ENCODE peak calls at places on chromosomes 13 and 19, in ten cellular contexts. V is memory B cell, B is thoracic aorta, H is iris pigment epithelial cell, O is GM04504, C is OCI-LY7, I is naive B cell, X is H9, R is left ventricle myocardium inferior, S is retinal pigment epithelial cell. F is an unnamed sample.

GRCh38 chr19:38070573-38070972 is 153.4 kb downstream of the DPF1 start:
- DNase-seq in V (no peak), B (no peak), H (peak), O (peak), C (no peak), I (no peak), X (no peak), R (no peak), S (no peak), F (peak)

GRCh38 chr13:38636106-38636505 is 50.8 kb upstream of the FREM2 start:
- DNase-seq in V (no peak), B (no peak), H (no peak), O (no peak), C (no peak), I (no peak), X (no peak), R (no peak), S (no peak), F (no peak)

GRCh38 chr13:34357435-34358232 is 539.7 kb downstream of the RFC3 start:
- DNase-seq in V (no peak), B (no peak), H (peak), O (peak), C (no peak), I (no peak), X (peak), R (no peak), S (peak), F (peak)

GRCh38 chr19:15180451-15181390 is 20.1 kb downstream of the NOTCH3 start:
- DNase-seq in V (no peak), B (no peak), H (no peak), O (no peak), C (peak), I (no peak), X (peak), R (peak), S (no peak), F (no peak)

GRCh38 chr13:36919833-36920611 is at the start of gene SMAD9:
- DNase-seq in V (no peak), B (peak), H (peak), O (peak), C (peak), I (no peak), X (peak), R (peak), S (peak), F (peak)

GRCh38 chr19:39409207-39409885 is 2.7 kb downstream of the ZFP36 start:
- DNase-seq in V (peak), B (peak), H (peak), O (no peak), C (peak), I (peak), X (peak), R (peak), S (no peak), F (no peak)

GRCh38 chr13:89784161-89784809 is 1563.2 kb upstream of the MIR17HG start:
- DNase-seq in V (no peak), B (no peak), H (no peak), O (no peak), C (no peak), I (no peak), X (no peak), R (no peak), S (no peak), F (no peak)

GRCh38 chr13:110062077-110062776 is 244.7 kb downstream of the COL4A1 start:
- DNase-seq in V (no peak), B (no peak), H (no peak), O (no peak), C (no peak), I (no peak), X (no peak), R (peak), S (no peak), F (peak)

GRCh38 chr13:46552302-46552680 is 679 bp upstream of the LRCH1 start:
- DNase-seq in V (no peak), B (no peak), H (no peak), O (no peak), C (no peak), I (no peak), X (no peak), R (no peak), S (no peak), F (no peak)

GRCh38 chr13:101398920-101399319 is 17.4 kb downstream of the NALCN start:
- DNase-seq in V (no peak), B (no peak), H (peak), O (no peak), C (no peak), I (no peak), X (no peak), R (no peak), S (no peak), F (peak)

GRCh38 chr19:4099054-4099764 is 24.7 kb downstream of the MAP2K2 start:
- DNase-seq in V (no peak), B (no peak), H (no peak), O (no peak), C (no peak), I (no peak), X (no peak), R (no peak), S (no peak), F (no peak)

GRCh38 chr13:113273856-113274590 is 23.0 kb upstream of the LAMP1 start:
- DNase-seq in V (no peak), B (no peak), H (peak), O (no peak), C (no peak), I (no peak), X (no peak), R (no peak), S (peak), F (peak)

GRCh38 chr13:20940083-20940482 is 37.5 kb upstream of the XPO4 start:
- DNase-seq in V (no peak), B (no peak), H (peak), O (peak), C (no peak), I (no peak), X (no peak), R (no peak), S (no peak), F (no peak)

GRCh38 chr19:19342086-19343015 is 21.7 kb downstream of the MAU2 start:
- DNase-seq in V (no peak), B (no peak), H (peak), O (no peak), C (peak), I (no peak), X (peak), R (peak), S (peak), F (peak)

GRCh38 chr19:33532859-33533455 is 11.4 kb upstream of the PEPD start:
- DNase-seq in V (no peak), B (no peak), H (no peak), O (no peak), C (no peak), I (no peak), X (peak), R (no peak), S (no peak), F (no peak)

GRCh38 chr19:38265213-38265861 is 964 bp downstream of the SPINT2 start:
- DNase-seq in V (no peak), B (no peak), H (no peak), O (no peak), C (peak), I (peak), X (no peak), R (no peak), S (peak), F (no peak)

GRCh38 chr19:32224371-32225244 is 120.8 kb upstream of the ZNF507 start:
- DNase-seq in V (peak), B (no peak), H (peak), O (peak), C (peak), I (peak), X (peak), R (peak), S (peak), F (no peak)

GRCh38 chr19:9309974-9310446 is 372 bp upstream of the ZNF699 start:
- DNase-seq in V (no peak), B (peak), H (peak), O (no peak), C (peak), I (no peak), X (peak), R (peak), S (no peak), F (peak)

GRCh38 chr19:45218887-45219780 is 26.1 kb downstream of the EXOC3L2 start:
- DNase-seq in V (no peak), B (no peak), H (no peak), O (no peak), C (no peak), I (no peak), X (no peak), R (no peak), S (no peak), F (no peak)

GRCh38 chr19:48194041-48194871 is 23.8 kb downstream of the ZSWIM9 start:
- DNase-seq in V (peak), B (no peak), H (no peak), O (no peak), C (peak), I (no peak), X (peak), R (no peak), S (no peak), F (no peak)

GRCh38 chr19:10086904-10087256 is 763 bp downstream of the SHFL start:
- DNase-seq in V (no peak), B (no peak), H (no peak), O (no peak), C (no peak), I (no peak), X (no peak), R (no peak), S (no peak), F (no peak)

GRCh38 chr19:30236587-30236986 is 135.6 kb upstream of the ZNF536 start:
- DNase-seq in V (no peak), B (no peak), H (no peak), O (no peak), C (no peak), I (no peak), X (no peak), R (no peak), S (no peak), F (no peak)

GRCh38 chr19:6211632-6212402 is 68.0 kb downstream of the MLLT1 start:
- DNase-seq in V (no peak), B (no peak), H (no peak), O (no peak), C (no peak), I (no peak), X (no peak), R (no peak), S (no peak), F (no peak)

GRCh38 chr13:27533155-27533643 is 82.8 kb upstream of the MTIF3 start:
- DNase-seq in V (peak), B (no peak), H (peak), O (peak), C (peak), I (peak), X (peak), R (peak), S (peak), F (peak)

GRCh38 chr19:30310806-30311121 is 61.4 kb upstream of the ZNF536 start:
- DNase-seq in V (no peak), B (no peak), H (no peak), O (no peak), C (no peak), I (no peak), X (no peak), R (no peak), S (no peak), F (no peak)

GRCh38 chr19:956747-957451 is 27.2 kb upstream of the WDR18 start:
- DNase-seq in V (no peak), B (no peak), H (peak), O (peak), C (no peak), I (no peak), X (peak), R (no peak), S (peak), F (no peak)

GRCh38 chr13:29577135-29578051 is 18.1 kb downstream of the SLC7A1 start:
- DNase-seq in V (no peak), B (no peak), H (peak), O (no peak), C (no peak), I (no peak), X (no peak), R (peak), S (no peak), F (peak)

GRCh38 chr19:18292810-18293641 is 11.6 kb upstream of the JUND start:
- DNase-seq in V (no peak), B (peak), H (peak), O (no peak), C (peak), I (peak), X (peak), R (peak), S (no peak), F (peak)

GRCh38 chr13:24162604-24163003 is 2.1 kb downstream of the SPATA13 start:
- DNase-seq in V (no peak), B (no peak), H (no peak), O (no peak), C (no peak), I (no peak), X (no peak), R (no peak), S (no peak), F (no peak)

F was measured in RCC 7860.